ENCODE peak calls at places on chromosomes 1 and 21, in five cellular contexts. H, W, V, C and Y are unnamed samples.

GRCh38 chr1:205668951-205669340 is 11.4 kb downstream of the SLC45A3 start:
- DNase-seq in V (no peak), C (no peak), H (no peak), W (no peak), Y (no peak)

GRCh38 chr1:245575710-245576109 is 420.9 kb downstream of the KIF26B start:
- DNase-seq in C (no peak), V (peak; percentile 47), H (peak; percentile 42), W (no peak), Y (no peak)

GRCh38 chr1:230173176-230173575 is 106.1 kb downstream of the GALNT2 start:
- DNase-seq in V (no peak), C (no peak), W (no peak), H (no peak), Y (no peak)

GRCh38 chr21:34004984-34005383 is 68.4 kb upstream of the MRPS6 start:
- DNase-seq in C (no peak), V (no peak), W (no peak), H (no peak), Y (no peak)

GRCh38 chr1:161089938-161090337 is 580 bp upstream of the NECTIN4 start:
- DNase-seq in C (no peak), V (no peak), H (no peak), W (no peak), Y (no peak)

GRCh38 chr1:174204697-174205308 is 45.5 kb downstream of the RABGAP1L start:
- DNase-seq in V (no peak), W (no peak), H (no peak), C (no peak), Y (no peak)

GRCh38 chr21:31609081-31609480 is 50.4 kb upstream of the SOD1 start:
- DNase-seq in V (no peak), C (no peak), W (no peak), H (no peak), Y (no peak)

GRCh38 chr1:222950892-222951291 is 136.1 kb downstream of the DISP1 start:
- DNase-seq in C (no peak), V (no peak), W (no peak), H (peak; percentile 19), Y (no peak)

GRCh38 chr1:155182052-155182550 is 8.5 kb downstream of the TRIM46 start:
- DNase-seq in C (peak; percentile 17), V (no peak), H (no peak), W (no peak), Y (no peak)

GRCh38 chr1:60762176-60762575 is 320.2 kb upstream of the NFIA start:
- DNase-seq in V (no peak), H (peak; percentile 63), C (no peak), W (no peak), Y (no peak)

GRCh38 chr1:213719462-213719861 is 268.3 kb upstream of the PROX1 start:
- DNase-seq in H (no peak), V (no peak), W (no peak), C (no peak), Y (no peak)

GRCh38 chr21:36478941-36479340 is 981 bp downstream of the CLDN14 start:
- DNase-seq in C (no peak), W (no peak), V (peak; percentile 60), H (peak; percentile 55), Y (no peak)

GRCh38 chr1:231272173-231272572 is 31.2 kb downstream of the GNPAT start:
- DNase-seq in H (no peak), C (no peak), W (no peak), V (no peak), Y (no peak)

GRCh38 chr21:37463083-37463780 is 96.7 kb downstream of the DYRK1A start:
- DNase-seq in C (no peak), W (peak; percentile 28), V (peak; percentile 32), H (peak; percentile 78), Y (no peak)

GRCh38 chr1:35894183-35894582 is 11.2 kb downstream of the AGO1 start:
- DNase-seq in V (no peak), W (no peak), C (no peak), H (peak; percentile 53), Y (no peak)

GRCh38 chr1:104745875-104746274 is 996.2 kb downstream of the AMY1C start:
- DNase-seq in W (no peak), H (no peak), C (no peak), V (no peak), Y (no peak)